ENCODE peak calls at places on chromosomes 11 and 22, in six cellular contexts. E is A549, Q is neural crest cell, F is foreskin keratinocyte, V is prostate gland, K is fibroblast of the aortic adventitia. O is an unnamed sample.

GRCh38 chr22:42180349-42180842 is 49.8 kb upstream of the CYP2D6 start:
- DNase-seq in V (no peak), Q (no peak), K (peak), E (no peak), F (peak), O (no peak)

GRCh38 chr11:69943066-69943465 is 123.8 kb upstream of the FGF3 start:
- DNase-seq in K (peak), V (no peak), Q (no peak), F (no peak), E (peak), O (no peak)

GRCh38 chr11:13278620-13279486 is 1.3 kb downstream of the BMAL1 start:
- DNase-seq in F (no peak), V (no peak), E (peak), K (no peak), Q (no peak), O (no peak)

GRCh38 chr11:104152941-104153340 is 11.0 kb downstream of the PDGFD start:
- DNase-seq in F (no peak), V (no peak), E (no peak), K (no peak), Q (no peak), O (no peak)

GRCh38 chr22:41523464-41524221 is 20.6 kb downstream of the POLR3H start:
- DNase-seq in F (no peak), V (no peak), K (peak), Q (no peak), E (no peak), O (no peak)

GRCh38 chr11:85752890-85753581 is 57.9 kb downstream of the SYTL2 start:
- DNase-seq in K (no peak), F (no peak), V (no peak), Q (no peak), E (no peak), O (no peak)

GRCh38 chr11:86591631-86592030 is 80.8 kb downstream of the ME3 start:
- DNase-seq in K (no peak), F (no peak), E (no peak), Q (no peak), V (no peak), O (no peak)

GRCh38 chr11:109795234-109795633 is 298.0 kb upstream of the ZC3H12C start:
- DNase-seq in V (no peak), E (no peak), F (no peak), Q (no peak), K (peak), O (no peak)

GRCh38 chr22:36419177-36419911 is 31.6 kb upstream of the MYH9 start:
- DNase-seq in V (no peak), Q (no peak), F (no peak), K (peak), E (no peak), O (no peak)

GRCh38 chr22:36447634-36448033 is 33.8 kb downstream of the TXN2 start:
- DNase-seq in F (no peak), K (no peak), V (no peak), Q (no peak), E (no peak), O (no peak)

GRCh38 chr11:123062892-123063395 is 1.0 kb upstream of the HSPA8 start:
- DNase-seq in V (no peak), F (peak), K (peak), E (no peak), Q (no peak), O (no peak)

GRCh38 chr22:43850529-43850928 is 11.8 kb downstream of the SULT4A1 start:
- DNase-seq in Q (no peak), K (no peak), E (no peak), V (no peak), F (no peak), O (no peak)

GRCh38 chr11:88508558-88508807 is 170.9 kb upstream of the CTSC start:
- DNase-seq in K (no peak), Q (no peak), V (no peak), F (no peak), E (no peak), O (no peak)

GRCh38 chr11:73227571-73228211 is 9.6 kb downstream of the P2RY2 start:
- DNase-seq in V (peak), Q (no peak), E (no peak), F (peak), K (no peak), O (peak)

GRCh38 chr11:115103921-115104320 is 400.3 kb downstream of the CADM1 start:
- DNase-seq in E (peak), K (no peak), Q (no peak), F (no peak), V (no peak), O (no peak)

GRCh38 chr11:22390283-22390655 is 52.1 kb downstream of the SLC17A6 start:
- DNase-seq in Q (no peak), E (no peak), V (no peak), K (no peak), F (no peak), O (no peak)

GRCh38 chr22:32985899-32986772 is 72.0 kb downstream of the SYN3 start:
- DNase-seq in V (peak), F (peak), K (peak), E (peak), Q (peak), O (peak)

GRCh38 chr11:125123947-125124633 is 12.7 kb upstream of the TMEM218 start:
- DNase-seq in Q (no peak), K (peak), V (no peak), F (peak), E (peak), O (peak)

GRCh38 chr11:68269414-68270081 is 2.2 kb downstream of the C11orf24 start:
- DNase-seq in K (peak), Q (no peak), V (no peak), F (no peak), E (no peak), O (no peak)

GRCh38 chr22:42288791-42289190 is 18.3 kb upstream of the TCF20 start:
- DNase-seq in Q (no peak), V (no peak), E (no peak), K (no peak), F (peak), O (peak)

GRCh38 chr11:68683952-68684384 is 376 bp upstream of the GAL start:
- DNase-seq in V (no peak), F (no peak), E (no peak), K (no peak), Q (no peak), O (no peak)

GRCh38 chr22:18044548-18045271 is 20.3 kb upstream of the MICAL3 start:
- DNase-seq in E (no peak), K (peak), F (no peak), Q (no peak), V (no peak), O (no peak)

GRCh38 chr11:92885600-92885999 is 83.9 kb upstream of the MTNR1B start:
- DNase-seq in Q (no peak), V (no peak), K (no peak), E (no peak), F (peak), O (no peak)

GRCh38 chr11:125772834-125773505 is 5.7 kb downstream of the PATE2 start:
- DNase-seq in F (peak), K (peak), Q (no peak), V (no peak), E (no peak), O (peak)

GRCh38 chr11:96204721-96205459 is 138.1 kb downstream of the MAML2 start:
- DNase-seq in K (no peak), Q (no peak), V (no peak), F (no peak), E (no peak), O (no peak)

GRCh38 chr11:111909378-111909777 is 2.2 kb downstream of the CRYAB start:
- DNase-seq in V (no peak), E (no peak), Q (no peak), F (no peak), K (no peak), O (no peak)

GRCh38 chr11:22875869-22876473 is 15.7 kb upstream of the CCDC179 start:
- DNase-seq in F (peak), E (peak), Q (peak), K (peak), V (peak), O (peak)

GRCh38 chr11:119691701-119692546 is 37.1 kb downstream of the NECTIN1 start:
- DNase-seq in K (no peak), E (no peak), V (peak), Q (no peak), F (peak), O (peak)

GRCh38 chr11:119693253-119693815 is 35.7 kb downstream of the NECTIN1 start:
- DNase-seq in V (no peak), Q (no peak), K (no peak), E (no peak), F (no peak), O (no peak)

GRCh38 chr11:119692547-119692834 is 36.5 kb downstream of the NECTIN1 start:
- DNase-seq in F (no peak), E (no peak), Q (no peak), V (no peak), K (no peak), O (no peak)

GRCh38 chr11:119689318-119689717 is 39.7 kb downstream of the NECTIN1 start:
- DNase-seq in K (no peak), F (no peak), Q (no peak), E (no peak), V (no peak), O (no peak)

GRCh38 chr11:119691020-119691666 is 37.9 kb downstream of the NECTIN1 start:
- DNase-seq in K (no peak), F (no peak), E (no peak), V (no peak), Q (no peak), O (no peak)
- TF ChIP-seq CTCF in K (no peak), F (peak), E (no peak), V (no peak), Q (peak), O (no peak)

DNA sequence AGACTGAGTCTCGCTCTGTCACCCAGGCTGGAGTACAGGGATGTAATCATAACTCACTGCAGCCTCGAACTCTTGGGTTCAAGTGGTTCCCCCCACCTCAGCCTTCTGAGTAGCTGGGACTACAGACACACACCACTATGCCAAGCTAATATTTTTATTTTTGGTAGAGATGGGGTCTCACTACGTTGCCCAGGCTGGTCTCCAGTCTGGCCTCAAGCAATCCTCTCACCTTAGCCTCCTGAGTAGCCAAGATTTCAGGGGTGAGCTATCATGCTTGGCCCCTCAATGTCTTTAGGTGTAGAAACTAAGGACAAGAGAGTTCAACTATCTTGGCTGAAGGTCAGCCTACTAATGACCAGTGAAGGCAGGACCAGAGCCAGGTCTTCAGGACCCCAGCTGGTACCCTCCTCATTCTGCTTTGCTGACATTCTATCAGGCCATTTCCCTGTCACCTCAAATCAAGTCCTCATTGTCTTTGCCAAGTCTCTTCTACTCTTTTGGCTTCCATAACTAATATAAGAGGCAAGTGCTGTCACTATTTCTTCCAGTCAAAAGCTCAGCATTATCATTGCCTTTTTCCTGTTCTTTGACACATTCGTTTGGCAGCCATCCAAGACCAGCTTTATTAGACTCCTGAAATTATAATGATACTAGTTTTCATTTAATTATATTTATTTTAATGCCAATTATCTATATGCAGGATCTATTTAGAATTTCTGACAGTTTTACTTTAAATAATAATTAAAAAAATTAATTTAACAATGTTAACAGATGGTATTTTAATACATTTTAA is 264.2 kb upstream of the PITPNB start:
- DNase-seq in E (no peak), F (no peak), K (no peak), V (no peak), Q (no peak), O (no peak)
- TF ChIP-seq CTCF in E (no peak), F (no peak), K (no peak), V (no peak), Q (no peak), O (no peak)

GRCh38 chr11:66861051-66861773 is 4.3 kb downstream of the LRFN4 start:
- DNase-seq in E (no peak), V (no peak), F (no peak), Q (no peak), K (no peak), O (no peak)

GRCh38 chr11:66861774-66862558 is 5.1 kb downstream of the LRFN4 start:
- DNase-seq in E (no peak), F (no peak), K (no peak), V (no peak), Q (no peak), O (no peak)

GRCh38 chr11:66859686-66860448 is 3.0 kb downstream of the LRFN4 start:
- DNase-seq in E (no peak), V (no peak), K (no peak), F (no peak), Q (no peak), O (no peak)

GRCh38 chr11:66858939-66859685 is 2.2 kb downstream of the LRFN4 start:
- DNase-seq in V (no peak), F (no peak), K (no peak), E (no peak), Q (no peak), O (no peak)

GRCh38 chr11:66860449-66860831 is 3.6 kb downstream of the LRFN4 start:
- DNase-seq in V (no peak), E (no peak), K (no peak), F (no peak), Q (no peak), O (no peak)
- TF ChIP-seq CTCF in V (no peak), E (no peak), K (no peak), F (peak), Q (no peak), O (no peak)

DNA sequence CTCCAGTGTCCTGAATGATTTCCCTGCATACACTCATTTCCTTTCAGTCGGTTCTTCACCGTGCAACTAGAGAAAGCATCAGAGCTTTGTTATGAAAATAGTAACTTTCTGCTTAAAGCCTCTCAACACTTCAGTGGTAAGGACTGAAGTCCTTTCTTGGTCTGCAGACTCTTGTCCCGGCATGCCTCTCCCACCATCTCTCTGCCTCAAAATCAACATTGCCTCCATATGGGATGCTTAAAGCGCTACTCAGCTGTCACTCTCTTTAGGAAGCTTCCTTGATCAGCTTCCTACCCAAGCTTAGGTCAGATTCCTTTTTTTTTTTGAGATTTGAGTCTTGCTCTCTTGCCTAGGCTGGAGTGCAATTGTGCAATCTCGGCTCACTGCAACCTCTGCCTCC is 36.7 kb downstream of the APLP2 start:
- DNase-seq in F (peak), V (no peak), K (no peak), Q (no peak), E (no peak), O (no peak)
- TF ChIP-seq CTCF in F (no peak), V (no peak), K (no peak), Q (no peak), E (no peak), O (no peak)

DNA sequence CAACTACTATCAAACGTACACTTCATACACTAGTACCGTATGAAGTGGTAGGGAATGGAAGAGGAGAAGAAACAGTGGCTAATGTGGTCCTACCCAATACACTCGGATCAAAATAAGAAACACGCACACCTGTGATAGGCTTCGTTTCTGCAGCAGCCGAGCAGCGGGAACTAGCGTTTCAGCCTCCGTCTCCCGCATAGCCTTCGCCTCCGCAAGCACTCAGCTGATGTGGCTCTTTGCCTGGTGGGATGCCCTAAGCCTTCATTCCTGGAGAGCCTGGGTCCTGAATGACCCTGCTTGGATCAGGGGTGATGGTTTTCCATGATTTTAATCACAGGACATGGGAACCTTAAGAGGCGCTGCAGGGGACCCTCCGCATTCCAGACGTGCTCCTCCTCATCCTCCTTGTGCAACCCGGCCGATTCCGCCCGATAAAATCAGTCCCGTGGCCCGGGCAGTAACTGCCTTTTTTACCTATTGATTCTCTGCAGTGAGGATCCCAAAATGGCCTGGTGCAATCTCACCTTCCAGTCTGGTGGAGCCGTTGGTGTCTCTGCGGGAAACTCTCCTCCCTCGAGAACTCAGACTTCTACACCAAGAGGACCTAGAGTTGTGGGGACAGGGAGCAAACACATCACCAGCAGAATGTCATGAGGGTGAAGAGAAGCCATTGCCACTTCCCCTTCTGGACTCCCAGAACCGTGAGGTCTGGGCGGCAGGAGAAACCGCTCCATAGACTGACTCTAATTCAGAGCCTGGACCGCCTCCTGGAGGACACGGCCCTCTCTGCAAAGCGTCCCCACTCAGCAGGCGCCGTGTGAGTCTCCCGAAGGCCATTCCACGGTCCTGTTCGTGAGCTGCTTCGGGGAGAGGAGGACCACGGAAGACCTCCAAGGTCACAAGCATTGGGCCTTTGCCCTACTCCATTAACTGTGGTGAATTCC is 8.1 kb downstream of the C11orf21 start:
- DNase-seq in V (no peak), K (no peak), F (no peak), Q (no peak), E (no peak), O (no peak)
- TF ChIP-seq CTCF in V (no peak), K (no peak), F (no peak), Q (no peak), E (no peak), O (no peak)